ENCODE peak calls at places on chromosomes 2 and 18, in four cellular contexts. X, C, S and Z are unnamed samples.
A peak's percentile ranks its signal among the peaks of the same experiment; 100 is the strongest.

GRCh38 chr18:41720226-41720625 is 234.8 kb upstream of the PIK3C3 start:
- DNase-seq in X (no peak), C (no peak), S (no peak), Z (no peak)

GRCh38 chr2:84969511-84970265 is 1.3 kb upstream of the KCMF1 start:
- DNase-seq in X (no peak), C (no peak), S (peak; percentile 40), Z (peak; percentile 76)

GRCh38 chr2:172324198-172324597 is 103.2 kb upstream of the ITGA6 start:
- DNase-seq in X (no peak), C (no peak), S (no peak), Z (no peak)

GRCh38 chr2:216633616-216634316 is 546 bp downstream of the IGFBP2 start:
- DNase-seq in X (no peak), C (no peak), S (no peak), Z (no peak)

GRCh38 chr18:63159590-63159989 is 160.0 kb downstream of the BCL2 start:
- DNase-seq in X (no peak), C (no peak), S (peak; percentile 69), Z (peak; percentile 86)

GRCh38 chr2:44817673-44818335 is 123.7 kb upstream of the SIX3 start:
- DNase-seq in X (no peak), C (no peak), S (no peak), Z (no peak)

GRCh38 chr2:165687376-165687775 is 106.7 kb downstream of the GALNT3 start:
- DNase-seq in X (no peak), C (no peak), S (no peak), Z (no peak)

GRCh38 chr2:191020742-191021381 is 6.9 kb upstream of the STAT1 start:
- DNase-seq in X (peak; percentile 55), C (no peak), S (peak; percentile 69), Z (peak; percentile 85)

GRCh38 chr2:84048964-84049363 is 410.1 kb downstream of the SUCLG1 start:
- DNase-seq in X (no peak), C (no peak), S (no peak), Z (no peak)

GRCh38 chr18:11047156-11047555 is 102.2 kb downstream of the PIEZO2 start:
- DNase-seq in X (no peak), C (no peak), S (no peak), Z (no peak)

GRCh38 chr2:102478686-102479470 is 5.9 kb downstream of the SLC9A4 start:
- DNase-seq in X (no peak), C (no peak), S (no peak), Z (no peak)